ENCODE peak calls at places on chromosomes 11 and 22, in six cellular contexts. One of them, this sample, is unnamed.

GRCh38 chr11:117929568-117930207 is 486 bp upstream of the TMPRSS13 start:
- ATAC-seq in A549: no peak
- ATAC-seq in GM12878: no peak
- ATAC-seq in HepG2: no peak
- ATAC-seq in K562: no peak
- ATAC-seq in upper lobe of left lung: no peak
- ATAC-seq in this sample: no peak

GRCh38 chr11:84140386-84141169 is 854.4 kb upstream of the CCDC90B start:
- ATAC-seq in A549: no peak
- ATAC-seq in GM12878: no peak
- ATAC-seq in HepG2: no peak
- ATAC-seq in K562: no peak
- ATAC-seq in upper lobe of left lung: no peak
- ATAC-seq in this sample: no peak

GRCh38 chr22:21650823-21651520 is 8.9 kb downstream of the SDF2L1 start:
- ATAC-seq in A549: no peak
- ATAC-seq in GM12878: peak
- ATAC-seq in HepG2: peak
- ATAC-seq in K562: peak
- ATAC-seq in upper lobe of left lung: no peak
- ATAC-seq in this sample: no peak

GRCh38 chr11:114621072-114621471 is 25.5 kb upstream of the NXPE4 start:
- ATAC-seq in A549: no peak
- ATAC-seq in GM12878: no peak
- ATAC-seq in HepG2: no peak
- ATAC-seq in K562: no peak
- ATAC-seq in upper lobe of left lung: no peak
- ATAC-seq in this sample: no peak

GRCh38 chr11:121500275-121500674 is 47.5 kb upstream of the SORL1-AS1 start:
- ATAC-seq in A549: no peak
- ATAC-seq in GM12878: no peak
- ATAC-seq in HepG2: no peak
- ATAC-seq in K562: no peak
- ATAC-seq in upper lobe of left lung: no peak
- ATAC-seq in this sample: no peak

GRCh38 chr11:10777393-10777793 is 26.3 kb downstream of the CTR9 start:
- ATAC-seq in A549: no peak
- ATAC-seq in GM12878: no peak
- ATAC-seq in HepG2: peak
- ATAC-seq in K562: no peak
- ATAC-seq in upper lobe of left lung: no peak
- ATAC-seq in this sample: no peak

GRCh38 chr11:93155738-93156137 is 42.1 kb downstream of the SLC36A4 start:
- ATAC-seq in A549: no peak
- ATAC-seq in GM12878: no peak
- ATAC-seq in HepG2: no peak
- ATAC-seq in K562: no peak
- ATAC-seq in upper lobe of left lung: no peak
- ATAC-seq in this sample: no peak

GRCh38 chr11:122804796-122805195 is 33.5 kb upstream of the CRTAM start:
- ATAC-seq in A549: no peak
- ATAC-seq in GM12878: peak
- ATAC-seq in HepG2: no peak
- ATAC-seq in K562: no peak
- ATAC-seq in upper lobe of left lung: no peak
- ATAC-seq in this sample: no peak

GRCh38 chr11:3613998-3614741 is 27.6 kb downstream of the ART5 start:
- ATAC-seq in A549: no peak
- ATAC-seq in GM12878: peak
- ATAC-seq in HepG2: no peak
- ATAC-seq in K562: no peak
- ATAC-seq in upper lobe of left lung: peak
- ATAC-seq in this sample: no peak

GRCh38 chr11:119262668-119263351 is 54.1 kb downstream of the MCAM start:
- ATAC-seq in A549: no peak
- ATAC-seq in GM12878: peak
- ATAC-seq in HepG2: no peak
- ATAC-seq in K562: peak
- ATAC-seq in upper lobe of left lung: no peak
- ATAC-seq in this sample: no peak

GRCh38 chr11:17934194-17934593 is 78.7 kb downstream of the SERGEF start:
- ATAC-seq in A549: no peak
- ATAC-seq in GM12878: no peak
- ATAC-seq in HepG2: no peak
- ATAC-seq in K562: no peak
- ATAC-seq in upper lobe of left lung: no peak
- ATAC-seq in this sample: no peak

GRCh38 chr11:11265994-11266606 is 87.0 kb downstream of the CSNK2A3 start:
- ATAC-seq in A549: peak
- ATAC-seq in GM12878: peak
- ATAC-seq in HepG2: peak
- ATAC-seq in K562: peak
- ATAC-seq in upper lobe of left lung: peak
- ATAC-seq in this sample: no peak

GRCh38 chr11:129021295-129021694 is 78.6 kb upstream of the TP53AIP1 start:
- ATAC-seq in A549: no peak
- ATAC-seq in GM12878: peak
- ATAC-seq in HepG2: no peak
- ATAC-seq in K562: no peak
- ATAC-seq in upper lobe of left lung: no peak
- ATAC-seq in this sample: no peak

GRCh38 chr11:27362749-27363575 is at the start of gene CCDC34:
- ATAC-seq in A549: peak
- ATAC-seq in GM12878: peak
- ATAC-seq in HepG2: peak
- ATAC-seq in K562: peak
- ATAC-seq in upper lobe of left lung: peak
- ATAC-seq in this sample: peak
- TF ChIP-seq EP300 in A549: no peak
- TF ChIP-seq EP300 in GM12878: no peak
- TF ChIP-seq EP300 in HepG2: no peak
- TF ChIP-seq EP300 in K562: no peak
- TF ChIP-seq EP300 in upper lobe of left lung: no peak
- TF ChIP-seq EP300 in this sample: no peak

DNA sequence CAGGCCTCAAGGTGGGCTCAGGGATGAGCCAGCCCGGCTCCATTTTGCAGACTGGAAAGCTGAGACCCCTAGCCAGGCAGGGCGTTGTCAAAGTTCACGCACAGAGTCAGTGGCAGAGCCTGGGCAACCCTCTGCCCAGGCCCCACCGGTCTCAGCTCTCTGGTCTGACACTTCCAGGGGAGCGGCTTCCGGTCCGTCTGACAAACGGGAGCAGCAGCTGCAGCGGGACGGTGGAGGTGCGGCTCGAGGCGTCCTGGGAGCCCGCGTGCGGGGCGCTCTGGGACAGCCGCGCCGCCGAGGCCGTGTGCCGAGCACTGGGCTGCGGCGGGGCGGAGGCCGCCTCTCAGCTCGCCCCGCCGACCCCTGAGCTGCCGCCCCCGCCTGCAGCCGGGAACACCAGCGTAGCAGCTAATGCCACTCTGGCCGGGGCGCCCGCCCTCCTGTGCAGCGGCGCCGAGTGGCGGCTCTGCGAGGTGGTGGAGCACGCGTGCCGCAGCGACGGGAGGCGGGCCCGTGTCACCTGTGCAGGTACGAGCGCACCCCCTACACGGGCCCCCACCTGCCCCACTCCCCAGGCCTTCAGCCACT is 36.0 kb downstream of the CD6 start:
- ATAC-seq in A549: peak
- ATAC-seq in GM12878: peak
- ATAC-seq in HepG2: peak
- ATAC-seq in K562: peak
- ATAC-seq in upper lobe of left lung: peak
- ATAC-seq in this sample: peak
- H3K4me3 ChIP-seq in A549: peak
- H3K4me3 ChIP-seq in GM12878: peak
- H3K4me3 ChIP-seq in HepG2: peak
- H3K4me3 ChIP-seq in K562: no peak
- H3K4me3 ChIP-seq in upper lobe of left lung: peak
- H3K4me3 ChIP-seq in this sample: peak

GRCh38 chr11:79902493-79902892 is 461.7 kb upstream of the TENM4 start:
- ATAC-seq in A549: no peak
- ATAC-seq in GM12878: no peak
- ATAC-seq in HepG2: no peak
- ATAC-seq in K562: no peak
- ATAC-seq in upper lobe of left lung: no peak
- ATAC-seq in this sample: no peak
- TF ChIP-seq EP300 in A549: no peak
- TF ChIP-seq EP300 in GM12878: no peak
- TF ChIP-seq EP300 in HepG2: no peak
- TF ChIP-seq EP300 in K562: no peak
- TF ChIP-seq EP300 in upper lobe of left lung: no peak
- TF ChIP-seq EP300 in this sample: no peak

GRCh38 chr11:73315288-73316020 is 7.4 kb downstream of the ARHGEF17 start:
- ATAC-seq in A549: no peak
- ATAC-seq in GM12878: no peak
- ATAC-seq in HepG2: no peak
- ATAC-seq in K562: no peak
- ATAC-seq in upper lobe of left lung: no peak
- ATAC-seq in this sample: no peak
- H3K4me3 ChIP-seq in A549: no peak
- H3K4me3 ChIP-seq in GM12878: peak
- H3K4me3 ChIP-seq in HepG2: peak
- H3K4me3 ChIP-seq in K562: no peak
- H3K4me3 ChIP-seq in upper lobe of left lung: no peak
- H3K4me3 ChIP-seq in this sample: peak

GRCh38 chr11:68121067-68121899 is at the start of gene CHKA:
- ATAC-seq in A549: peak
- ATAC-seq in GM12878: peak
- ATAC-seq in HepG2: peak
- ATAC-seq in K562: peak
- ATAC-seq in upper lobe of left lung: peak
- ATAC-seq in this sample: peak
- TF ChIP-seq EP300 in A549: no peak
- TF ChIP-seq EP300 in GM12878: no peak
- TF ChIP-seq EP300 in HepG2: no peak
- TF ChIP-seq EP300 in K562: no peak
- TF ChIP-seq EP300 in upper lobe of left lung: no peak
- TF ChIP-seq EP300 in this sample: no peak

This sample was measured in gastroesophageal sphincter.